ENCODE peak calls at places on chromosome 6, in ten cellular contexts. X is tibial artery, W is ovary, U is AG09309, H is neural progenitor cell, S is mesothelial cell of epicardium, G is heart left ventricle, P is HepG2, B is A673, J is AG10803. L is an unnamed sample.

GRCh38 chr6:46491789-46492547 is 719 bp upstream of the RCAN2 start:
- DNase-seq in X (peak), W (peak), U (no peak), H (peak), S (peak), G (peak), P (peak), B (peak), J (peak), L (peak)

GRCh38 chr6:155354167-155354566 is 39.9 kb upstream of the TFB1M start:
- DNase-seq in X (no peak), W (no peak), U (no peak), H (no peak), S (no peak), G (no peak), P (no peak), B (no peak), J (no peak), L (no peak)

GRCh38 chr6:142118926-142119325 is 13.8 kb upstream of the GJE1 start:
- DNase-seq in X (no peak), W (no peak), U (no peak), H (no peak), S (no peak), G (no peak), P (no peak), B (no peak), J (peak), L (no peak)

GRCh38 chr6:100050550-100050949 is 56.5 kb upstream of the MCHR2 start:
- DNase-seq in X (no peak), W (no peak), U (no peak), H (no peak), S (no peak), G (no peak), P (no peak), B (no peak), J (no peak), L (no peak)

GRCh38 chr6:159117031-159117430 is 52.2 kb upstream of the FNDC1 start:
- DNase-seq in X (no peak), W (no peak), U (peak), H (no peak), S (no peak), G (no peak), P (no peak), B (no peak), J (peak), L (no peak)

GRCh38 chr6:10297825-10298224 is 117.0 kb downstream of the TFAP2A start:
- DNase-seq in X (no peak), W (no peak), U (peak), H (no peak), S (no peak), G (no peak), P (no peak), B (peak), J (peak), L (no peak)

GRCh38 chr6:39263299-39264037 is 34.2 kb upstream of the KCNK5 start:
- DNase-seq in X (no peak), W (no peak), U (no peak), H (no peak), S (no peak), G (no peak), P (no peak), B (no peak), J (no peak), L (no peak)

GRCh38 chr6:48111575-48111974 is 578 bp upstream of the PTCHD4 start:
- DNase-seq in X (no peak), W (no peak), U (no peak), H (peak), S (no peak), G (no peak), P (no peak), B (no peak), J (no peak), L (no peak)

GRCh38 chr6:16712931-16713484 is 48.3 kb downstream of the ATXN1 start:
- DNase-seq in X (peak), W (no peak), U (peak), H (no peak), S (no peak), G (peak), P (no peak), B (peak), J (peak), L (no peak)

GRCh38 chr6:3438190-3439167 is 18.4 kb downstream of the SLC22A23 start:
- DNase-seq in X (no peak), W (no peak), U (peak), H (no peak), S (no peak), G (no peak), P (peak), B (peak), J (peak), L (no peak)

GRCh38 chr6:52407467-52407866 is 12.7 kb upstream of the EFHC1 start:
- DNase-seq in X (no peak), W (no peak), U (no peak), H (peak), S (no peak), G (no peak), P (peak), B (peak), J (peak), L (no peak)
- TF ChIP-seq CTCF in X (peak), W (no peak), U (peak), H (peak), S (no peak), G (peak), P (peak), B (peak), J (peak), L (no peak)

GRCh38 chr6:563863-564262 is 93.0 kb downstream of the HUS1B start:
- DNase-seq in X (no peak), W (no peak), U (no peak), H (no peak), S (no peak), G (no peak), P (no peak), B (no peak), J (no peak), L (no peak)

GRCh38 chr6:562052-562676 is 94.7 kb downstream of the HUS1B start:
- DNase-seq in X (no peak), W (peak), U (no peak), H (no peak), S (no peak), G (no peak), P (no peak), B (no peak), J (no peak), L (no peak)

GRCh38 chr6:558959-559358 is 97.9 kb downstream of the HUS1B start:
- DNase-seq in X (no peak), W (no peak), U (no peak), H (no peak), S (no peak), G (no peak), P (no peak), B (no peak), J (no peak), L (no peak)

GRCh38 chr6:558089-558488 is 98.8 kb downstream of the HUS1B start:
- DNase-seq in X (no peak), W (no peak), U (no peak), H (no peak), S (no peak), G (no peak), P (no peak), B (no peak), J (no peak), L (no peak)
- TF ChIP-seq CTCF in X (no peak), W (no peak), U (no peak), H (peak), S (no peak), G (no peak), P (no peak), B (peak), J (peak), L (no peak)

DNA sequence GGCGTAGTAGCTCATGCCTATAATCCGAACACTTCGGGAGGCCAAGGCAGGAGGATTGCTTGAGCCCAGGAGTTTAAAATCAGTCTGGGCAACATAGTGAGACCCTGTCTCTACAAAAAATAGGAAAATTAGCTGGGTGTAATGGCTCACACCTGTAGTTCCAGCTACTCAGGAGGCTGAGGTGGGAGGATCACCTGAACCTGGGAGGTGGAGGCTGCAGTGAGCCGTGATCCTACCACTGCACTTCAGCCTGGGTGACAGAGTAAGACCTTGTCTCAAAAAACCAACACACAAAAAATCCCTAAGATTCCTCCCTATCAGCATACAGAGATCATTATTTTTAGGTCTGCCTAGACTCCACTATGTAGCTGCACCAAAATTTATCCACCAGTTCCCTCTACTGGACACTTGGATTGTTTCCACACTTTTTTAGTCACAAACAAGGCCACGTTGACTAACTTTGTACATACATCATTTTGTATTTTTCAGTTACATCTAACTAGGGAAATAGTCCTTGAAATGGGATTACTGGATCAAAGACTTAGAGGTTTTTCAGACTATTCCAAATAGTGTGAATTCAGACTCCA is 3.6 kb upstream of the PHF1 start:
- DNase-seq in X (no peak), W (no peak), U (peak), H (no peak), S (no peak), G (no peak), P (peak), B (no peak), J (peak), L (no peak)
- TF ChIP-seq CTCF in X (peak), W (no peak), U (peak), H (peak), S (no peak), G (no peak), P (peak), B (peak), J (peak), L (no peak)

GRCh38 chr6:56366112-56366852 is 118.9 kb upstream of the COL21A1 start:
- DNase-seq in X (no peak), W (no peak), U (no peak), H (peak), S (no peak), G (no peak), P (no peak), B (no peak), J (no peak), L (no peak)
- TF ChIP-seq CTCF in X (no peak), W (no peak), U (no peak), H (no peak), S (no peak), G (no peak), P (no peak), B (no peak), J (no peak), L (no peak)

GRCh38 chr6:30359276-30359675 is 14.3 kb downstream of the RPP21 start:
- DNase-seq in X (no peak), W (no peak), U (no peak), H (no peak), S (no peak), G (no peak), P (no peak), B (no peak), J (no peak), L (no peak)

GRCh38 chr6:30361661-30362060 is 16.7 kb downstream of the RPP21 start:
- DNase-seq in X (no peak), W (no peak), U (no peak), H (no peak), S (no peak), G (no peak), P (no peak), B (no peak), J (no peak), L (no peak)

GRCh38 chr6:30363459-30363858 is 18.5 kb downstream of the RPP21 start:
- DNase-seq in X (no peak), W (no peak), U (no peak), H (peak), S (no peak), G (no peak), P (no peak), B (no peak), J (no peak), L (no peak)

GRCh38 chr6:30360139-30360538 is 15.2 kb downstream of the RPP21 start:
- DNase-seq in X (no peak), W (no peak), U (no peak), H (peak), S (no peak), G (no peak), P (no peak), B (no peak), J (no peak), L (no peak)

DNA sequence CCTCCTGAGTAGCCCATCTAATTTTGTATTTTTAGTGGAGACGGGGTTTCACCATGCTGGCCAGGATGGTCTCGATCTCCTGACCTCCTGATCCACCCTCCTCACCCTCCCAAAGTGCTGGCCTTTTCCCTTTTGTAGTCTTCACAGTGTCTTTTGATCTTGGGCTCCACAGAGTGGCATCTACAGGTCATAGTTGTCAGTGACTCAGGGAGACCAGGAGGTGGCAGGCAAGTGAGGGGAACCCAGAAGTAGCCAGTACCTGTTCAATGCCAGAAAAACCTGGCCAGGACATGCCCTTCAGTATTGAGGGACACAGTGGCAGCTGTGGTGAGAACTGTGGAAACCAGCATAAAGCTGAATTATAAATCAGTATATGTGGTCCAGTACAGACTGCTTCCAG is 19.6 kb downstream of the RPP21 start:
- DNase-seq in X (no peak), W (no peak), U (no peak), H (peak), S (no peak), G (no peak), P (peak), B (no peak), J (no peak), L (no peak)
- TF ChIP-seq CTCF in X (no peak), W (no peak), U (no peak), H (peak), S (no peak), G (no peak), P (peak), B (no peak), J (no peak), L (no peak)

GRCh38 chr6:168472363-168472762 is 31.4 kb downstream of the SMOC2 start:
- DNase-seq in X (no peak), W (no peak), U (no peak), H (no peak), S (no peak), G (no peak), P (no peak), B (no peak), J (no peak), L (no peak)
- TF ChIP-seq CTCF in X (no peak), W (no peak), U (no peak), H (no peak), S (no peak), G (no peak), P (no peak), B (no peak), J (no peak), L (no peak)

GRCh38 chr6:121305957-121306607 is 28.2 kb downstream of the TBC1D32 start:
- DNase-seq in X (no peak), W (no peak), U (no peak), H (peak), S (no peak), G (no peak), P (peak), B (peak), J (peak), L (no peak)
- TF ChIP-seq CTCF in X (no peak), W (no peak), U (peak), H (peak), S (peak), G (peak), P (peak), B (peak), J (peak), L (no peak)

DNA sequence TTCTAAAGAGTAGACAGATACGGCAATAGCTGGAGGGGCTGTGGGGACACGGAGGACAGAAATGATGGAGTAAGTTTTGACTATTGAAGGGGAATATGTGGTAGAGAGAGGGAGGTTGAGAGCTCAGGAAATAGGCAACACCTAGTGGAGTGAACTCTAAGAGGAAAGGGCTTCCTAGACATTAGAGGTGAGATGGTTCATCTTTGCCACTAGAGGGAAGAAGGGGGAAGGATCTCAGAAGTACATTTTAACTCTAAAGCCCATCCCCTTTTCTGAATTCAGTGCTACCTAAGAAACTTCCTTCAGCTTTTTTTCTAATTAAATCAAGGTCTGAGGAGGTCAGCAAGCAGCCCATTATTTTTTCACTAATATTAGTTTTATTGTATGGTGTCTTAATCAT is 689.4 kb upstream of the MAP3K7 start:
- DNase-seq in X (no peak), W (no peak), U (no peak), H (peak), S (no peak), G (no peak), P (peak), B (peak), J (no peak), L (no peak)
- TF ChIP-seq CTCF in X (no peak), W (peak), U (no peak), H (peak), S (no peak), G (no peak), P (peak), B (peak), J (no peak), L (no peak)

DNA sequence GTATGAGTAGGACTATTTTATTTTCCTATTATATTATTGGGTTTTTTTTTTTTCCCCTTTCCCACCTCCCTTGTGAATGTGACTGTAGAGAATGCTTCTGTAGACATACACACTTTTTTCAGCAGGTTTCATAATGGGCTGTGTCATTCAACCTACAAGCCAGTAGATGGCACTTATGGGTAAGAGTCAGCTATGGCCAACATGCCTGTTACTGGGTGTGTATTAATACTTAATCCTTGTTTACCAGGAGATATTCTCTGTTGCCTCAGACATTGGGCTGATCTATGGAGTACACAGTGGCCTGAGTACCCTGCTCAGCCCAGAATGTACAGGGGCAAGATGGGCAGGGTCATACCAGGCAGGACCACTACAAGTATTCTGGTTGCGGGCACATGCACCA is 382.5 kb downstream of the EPHA7 start:
- DNase-seq in X (no peak), W (no peak), U (no peak), H (peak), S (no peak), G (no peak), P (peak), B (peak), J (no peak), L (no peak)
- TF ChIP-seq CTCF in X (no peak), W (no peak), U (no peak), H (peak), S (no peak), G (no peak), P (no peak), B (peak), J (no peak), L (no peak)